ENCODE peak calls at places on chromosomes 12 and 14, in four cellular contexts. O, U, B and M are unnamed samples.
A peak's percentile ranks its signal among the peaks of the same experiment; 100 is the strongest.

GRCh38 chr14:25042362-25043299 is 7.3 kb downstream of the STXBP6 start:
- DNase-seq in B (no peak), U (no peak), O (no peak), M (no peak)

GRCh38 chr12:85779768-85780167 is 56.4 kb downstream of the RASSF9 start:
- DNase-seq in B (no peak), O (no peak), U (no peak), M (no peak)

GRCh38 chr12:43406797-43407196 is 145.2 kb downstream of the ADAMTS20 start:
- DNase-seq in U (no peak), B (no peak), O (no peak), M (no peak)

GRCh38 chr14:84482256-84483071 is 1047.5 kb upstream of the FLRT2 start:
- DNase-seq in B (no peak), O (no peak), U (no peak), M (no peak)

GRCh38 chr14:105139212-105139825 is 29.3 kb downstream of the JAG2 start:
- DNase-seq in U (no peak), O (no peak), B (no peak), M (no peak)

GRCh38 chr14:58298477-58298879 is at the start of gene ARID4A:
- DNase-seq in B (no peak), O (peak; percentile 80), U (peak; percentile 67), M (peak; percentile 68)

GRCh38 chr12:103571286-103571685 is 15.8 kb upstream of the STAB2 start:
- DNase-seq in B (no peak), U (peak; percentile 46), O (no peak), M (no peak)

GRCh38 chr14:23861666-23862065 is 91.9 kb upstream of the DHRS4 start:
- DNase-seq in U (no peak), O (no peak), B (no peak), M (no peak)

GRCh38 chr12:93229494-93230310 is 148.0 kb upstream of the NUDT4 start:
- DNase-seq in U (no peak), B (no peak), O (no peak), M (no peak)

GRCh38 chr12:3658327-3659163 is 94.4 kb downstream of the CRACR2A start:
- DNase-seq in B (peak; percentile 37), U (peak; percentile 34), O (no peak), M (no peak)

GRCh38 chr12:65607271-65607880 is 216.9 kb upstream of the HMGA2 start:
- DNase-seq in O (no peak), B (no peak), U (no peak), M (no peak)

GRCh38 chr14:91570021-91570420 is 59.9 kb upstream of the PPP4R3A start:
- DNase-seq in U (no peak), O (no peak), B (no peak), M (no peak)

GRCh38 chr12:69655616-69656336 is 43.3 kb downstream of the BEST3 start:
- DNase-seq in B (no peak), O (no peak), U (no peak), M (no peak)

GRCh38 chr14:78805586-78805985 is 635.4 kb downstream of the NRXN3 start:
- DNase-seq in B (no peak), O (no peak), U (no peak), M (no peak)

GRCh38 chr14:52271538-52271937 is 4.0 kb downstream of the PTGDR start:
- DNase-seq in B (no peak), O (no peak), U (no peak), M (no peak)

GRCh38 chr12:83865431-83865830 is 1047.2 kb downstream of the SLC6A15 start:
- DNase-seq in B (no peak), O (no peak), U (no peak), M (no peak)

GRCh38 chr12:26091837-26092236 is 33.0 kb downstream of the BHLHE41 start:
- DNase-seq in B (no peak), U (no peak), O (no peak), M (no peak)
- TF ChIP-seq CTCF in B (no peak), U (peak; percentile 47), O (no peak), M (no peak)

GRCh38 chr12:51238510-51239334 is at the start of gene DAZAP2:
- DNase-seq in O (peak; percentile 91), U (peak; percentile 93), B (peak; percentile 98), M (peak; percentile 89)
- TF ChIP-seq CTCF in O (no peak), U (peak; percentile 29), B (no peak), M (no peak)

DNA sequence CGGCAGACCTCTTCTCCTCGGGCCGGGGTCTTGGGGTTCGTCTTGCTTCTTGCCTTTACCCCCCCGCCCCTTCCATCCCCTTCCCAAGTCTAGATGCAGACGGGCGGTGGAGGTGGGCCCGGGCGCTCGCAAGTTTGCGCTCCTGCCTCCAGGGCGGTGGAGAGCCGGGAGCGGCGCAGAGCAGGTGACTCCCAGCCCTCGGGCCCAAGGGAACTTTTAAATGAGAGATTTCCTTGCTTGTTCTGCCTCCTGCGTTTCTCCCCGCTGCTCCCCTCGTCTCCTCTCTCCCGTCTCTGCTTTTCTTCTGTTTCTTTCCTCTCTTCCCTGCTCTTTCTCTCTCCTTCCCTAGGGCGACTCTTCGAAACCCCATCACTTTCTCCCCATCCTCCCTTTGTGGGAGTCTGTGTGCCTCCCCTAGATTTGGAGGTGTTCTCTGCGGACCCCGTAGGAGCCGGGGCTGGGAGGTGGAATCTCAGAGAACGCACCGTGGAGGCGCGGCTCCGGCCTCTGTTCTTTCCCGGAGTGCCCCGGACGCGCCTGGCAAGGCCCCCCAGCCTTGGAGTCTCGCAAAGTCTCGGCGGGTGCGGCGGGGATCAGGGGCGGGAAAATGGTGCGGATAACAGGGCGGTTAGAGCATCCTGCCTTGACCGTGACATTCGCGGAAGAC is 114.7 kb upstream of the MYL2 start:
- DNase-seq in O (no peak), B (no peak), U (peak; percentile 41), M (no peak)
- TF ChIP-seq CTCF in O (no peak), B (no peak), U (peak; percentile 19), M (no peak)

GRCh38 chr14:88562831-88563686 is at the start of gene ZC3H14:
- DNase-seq in O (peak; percentile 84), U (peak; percentile 85), B (peak; percentile 96), M (peak; percentile 87)
- TF ChIP-seq CTCF in O (no peak), U (no peak), B (peak; percentile 42), M (no peak)

DNA sequence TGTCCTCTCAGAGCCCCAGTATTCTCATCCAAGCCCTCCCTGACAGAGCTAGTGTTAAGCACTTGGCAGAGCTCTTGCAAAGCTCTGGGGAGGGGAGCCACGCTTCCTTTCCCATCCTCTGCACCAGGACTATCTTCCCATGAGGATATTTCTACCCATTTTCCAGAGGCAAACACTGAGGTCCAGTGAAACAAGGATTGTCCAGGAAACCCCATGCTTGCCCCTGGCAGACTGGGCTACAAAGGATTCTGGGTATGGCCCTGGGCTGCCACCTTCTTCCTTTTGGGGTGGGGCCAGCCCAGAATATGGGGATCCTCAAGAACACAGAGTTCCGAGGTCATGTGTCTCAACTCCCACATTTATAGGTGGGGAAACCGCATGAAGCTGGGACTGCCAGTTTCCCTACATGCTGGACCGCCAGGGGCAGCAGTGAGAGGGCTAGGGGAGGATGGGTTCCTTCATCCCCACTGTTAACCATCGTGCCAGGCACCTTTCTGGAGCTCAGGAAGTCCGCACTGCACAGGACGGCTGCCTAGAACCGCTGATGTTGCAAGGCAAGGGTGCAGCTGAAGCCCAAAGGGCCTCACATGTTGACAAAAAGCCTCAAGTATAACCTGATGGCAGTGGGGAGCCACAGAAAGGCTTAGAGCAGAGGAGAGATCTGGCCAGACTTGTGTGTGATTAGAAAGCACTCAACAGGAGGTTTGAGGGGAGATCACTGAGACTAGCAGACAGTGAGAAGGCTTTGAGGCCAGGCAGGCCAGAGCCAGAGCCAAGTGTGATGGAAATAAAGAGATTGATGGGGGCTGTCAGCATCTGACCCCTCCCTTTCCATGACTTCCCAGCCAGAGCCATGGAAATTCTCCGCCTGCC is 5.5 kb upstream of the CCDC85C start:
- DNase-seq in O (no peak), U (no peak), B (no peak), M (no peak)
- TF ChIP-seq CTCF in O (peak; percentile 40), U (no peak), B (peak; percentile 21), M (no peak)

GRCh38 chr12:96989916-96990315 is 82.9 kb downstream of the NEDD1 start:
- DNase-seq in U (no peak), B (no peak), O (no peak), M (no peak)
- TF ChIP-seq CTCF in U (peak; percentile 50), B (peak; percentile 25), O (no peak), M (no peak)

GRCh38 chr12:121964813-121965643 is 46.6 kb downstream of the CFAP251 start:
- DNase-seq in O (no peak), U (no peak), B (no peak), M (no peak)
- TF ChIP-seq CTCF in O (no peak), U (no peak), B (no peak), M (no peak)

GRCh38 chr14:69152944-69153847 is at the start of gene DCAF5:
- DNase-seq in B (peak; percentile 98), O (peak; percentile 87), U (peak; percentile 81), M (peak; percentile 81)

GRCh38 chr14:69156224-69156623 is 3.3 kb upstream of the DCAF5 start:
- DNase-seq in U (no peak), O (no peak), B (no peak), M (no peak)

GRCh38 chr14:69153848-69154208 is 909 bp upstream of the DCAF5 start:
- DNase-seq in U (no peak), B (no peak), O (no peak), M (no peak)

GRCh38 chr14:69152181-69152943 is 557 bp downstream of the DCAF5 start:
- DNase-seq in B (peak; percentile 32), U (no peak), O (no peak), M (no peak)

GRCh38 chr14:69154779-69155178 is 1.9 kb upstream of the DCAF5 start:
- DNase-seq in U (no peak), O (no peak), B (no peak), M (no peak)
- TF ChIP-seq CTCF in U (no peak), O (no peak), B (no peak), M (no peak)

GRCh38 chr12:55684761-55685370 is 22.8 kb downstream of the ITGA7 start:
- DNase-seq in U (no peak), B (no peak), O (no peak), M (no peak)

GRCh38 chr12:55683676-55684075 is 24.0 kb downstream of the ITGA7 start:
- DNase-seq in B (no peak), O (no peak), U (no peak), M (no peak)

GRCh38 chr12:55682087-55682796 is 25.5 kb downstream of the ITGA7 start:
- DNase-seq in U (no peak), O (no peak), B (peak; percentile 10), M (no peak)

GRCh38 chr12:55679691-55680090 is 28.0 kb downstream of the ITGA7 start:
- DNase-seq in B (no peak), O (no peak), U (no peak), M (no peak)

DNA sequence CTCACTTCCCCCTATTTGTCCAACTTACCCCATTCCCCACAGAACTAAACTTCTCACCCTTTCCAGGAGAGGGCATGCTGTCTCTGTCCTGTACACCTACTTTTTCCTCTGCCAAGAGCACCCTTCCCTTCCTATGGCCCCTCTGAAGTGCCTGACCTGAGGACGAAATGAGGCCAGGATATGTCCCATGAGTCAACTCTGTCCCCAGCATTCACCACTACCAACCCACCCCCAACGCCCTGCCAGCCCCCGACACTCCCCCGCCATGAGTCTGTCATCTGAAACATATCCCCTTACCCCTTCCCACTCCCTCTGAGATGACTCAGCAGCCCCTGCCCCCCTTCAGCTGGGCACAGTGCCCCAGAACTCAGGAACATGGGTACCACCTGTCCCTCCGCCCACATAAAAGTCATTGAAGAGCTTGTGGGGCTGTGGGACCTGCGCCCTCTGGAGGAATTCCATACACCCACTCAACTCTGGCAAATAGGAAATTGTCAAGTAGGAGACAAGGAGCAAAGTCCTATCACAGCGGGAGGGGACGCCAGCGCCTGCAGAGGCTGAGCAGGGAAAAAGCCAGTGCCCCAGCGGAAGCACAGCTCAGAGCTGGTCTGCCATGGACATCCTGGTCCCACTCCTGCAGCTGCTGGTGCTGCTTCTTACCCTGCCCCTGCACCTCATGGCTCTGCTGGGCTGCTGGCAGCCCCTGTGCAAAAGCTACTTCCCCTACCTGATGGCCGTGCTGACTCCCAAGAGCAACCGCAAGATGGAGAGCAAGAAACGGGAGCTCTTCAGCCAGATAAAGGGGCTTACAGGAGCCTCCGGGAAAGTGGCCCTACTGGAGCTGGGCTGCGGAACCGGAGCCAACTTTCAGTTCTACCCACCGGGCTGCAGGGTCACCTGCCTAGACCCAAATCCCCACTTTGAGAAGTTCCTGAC is 26.3 kb downstream of the ITGA7 start:
- DNase-seq in B (no peak), U (peak; percentile 32), O (no peak), M (no peak)
- TF ChIP-seq CTCF in B (peak; percentile 14), U (peak; percentile 56), O (no peak), M (no peak)